ENCODE peak calls at places on chromosomes 3 and 15, in ten cellular contexts. B is prostate gland, L is Panc1, Z is GM23338, Y is HCT116, H is breast epithelium, J is H1, E is transverse colon, G is esophagus muscularis mucosa, I is sigmoid colon. S is an unnamed sample.

GRCh38 chr15:64134322-64134829 is 17.2 kb upstream of the SNX22 start:
- DNase-seq in B (no peak), L (no peak), Z (no peak), Y (no peak), H (peak), J (no peak), E (no peak), G (no peak), I (peak), S (peak)

GRCh38 chr15:27082526-27082925 is 111.5 kb downstream of the GABRG3 start:
- DNase-seq in B (no peak), L (no peak), Z (no peak), Y (no peak), H (no peak), J (no peak), E (no peak), G (peak), I (no peak), S (no peak)

GRCh38 chr15:65424683-65425082 is 1.9 kb upstream of the IGDCC4 start:
- DNase-seq in B (no peak), L (no peak), Z (no peak), Y (no peak), H (no peak), J (no peak), E (no peak), G (no peak), I (peak), S (no peak)

GRCh38 chr3:5769825-5770224 is 582.3 kb downstream of the EDEM1 start:
- DNase-seq in B (no peak), L (no peak), Z (no peak), Y (no peak), H (no peak), J (no peak), E (no peak), G (no peak), I (no peak), S (no peak)

GRCh38 chr15:93046120-93046519 is 42.9 kb downstream of the RGMA start:
- DNase-seq in B (no peak), L (no peak), Z (no peak), Y (no peak), H (no peak), J (no peak), E (no peak), G (no peak), I (no peak), S (no peak)

GRCh38 chr3:107525101-107525953 is 2.6 kb downstream of the BBX start:
- DNase-seq in B (peak), L (no peak), Z (peak), Y (no peak), H (peak), J (no peak), E (peak), G (no peak), I (peak), S (peak)

GRCh38 chr3:41026394-41027177 is 172.7 kb upstream of the CTNNB1 start:
- DNase-seq in B (no peak), L (no peak), Z (peak), Y (no peak), H (no peak), J (no peak), E (peak), G (no peak), I (peak), S (no peak)

GRCh38 chr15:72184165-72184811 is 13.3 kb downstream of the GRAMD2A start:
- DNase-seq in B (no peak), L (no peak), Z (peak), Y (peak), H (no peak), J (no peak), E (peak), G (no peak), I (no peak), S (no peak)

GRCh38 chr3:151584603-151585002 is 123.7 kb upstream of the IGSF10 start:
- DNase-seq in B (no peak), L (no peak), Z (peak), Y (no peak), H (no peak), J (no peak), E (no peak), G (no peak), I (no peak), S (peak)

GRCh38 chr3:165713479-165713878 is 123.7 kb downstream of the BCHE start:
- DNase-seq in B (no peak), L (no peak), Z (no peak), Y (no peak), H (no peak), J (no peak), E (no peak), G (no peak), I (no peak), S (no peak)

GRCh38 chr3:176375519-176375918 is 821.8 kb downstream of the TBL1XR1 start:
- DNase-seq in B (no peak), L (no peak), Z (peak), Y (no peak), H (no peak), J (no peak), E (no peak), G (no peak), I (no peak), S (no peak)

GRCh38 chr3:85004147-85004546 is 45.4 kb downstream of the CADM2 start:
- DNase-seq in B (no peak), L (no peak), Z (no peak), Y (no peak), H (no peak), J (no peak), E (no peak), G (no peak), I (no peak), S (no peak)

GRCh38 chr3:50519471-50520089 is 16.1 kb upstream of the CACNA2D2 start:
- DNase-seq in B (peak), L (peak), Z (peak), Y (peak), H (peak), J (peak), E (peak), G (no peak), I (no peak), S (peak)

GRCh38 chr3:55364426-55364825 is 122.7 kb downstream of the WNT5A start:
- DNase-seq in B (no peak), L (no peak), Z (no peak), Y (no peak), H (no peak), J (no peak), E (no peak), G (no peak), I (no peak), S (no peak)

GRCh38 chr3:43525376-43525775 is 96.4 kb downstream of the ANO10 start:
- DNase-seq in B (no peak), L (no peak), Z (no peak), Y (no peak), H (no peak), J (no peak), E (no peak), G (no peak), I (no peak), S (no peak)

GRCh38 chr3:159787794-159788205 is 200.8 kb upstream of the IL12A start:
- DNase-seq in B (no peak), L (no peak), Z (no peak), Y (no peak), H (no peak), J (no peak), E (peak), G (no peak), I (no peak), S (no peak)

GRCh38 chr3:172415323-172415722 is 32.9 kb downstream of the GHSR start:
- DNase-seq in B (no peak), L (no peak), Z (no peak), Y (no peak), H (no peak), J (no peak), E (no peak), G (no peak), I (no peak), S (no peak)

GRCh38 chr3:29759021-29759359 is 478.1 kb downstream of the RBMS3 start:
- DNase-seq in B (no peak), L (no peak), Z (no peak), Y (no peak), H (no peak), J (no peak), E (no peak), G (no peak), I (no peak), S (no peak)

GRCh38 chr3:53495518-53496501 is 1.4 kb downstream of the CACNA1D start:
- DNase-seq in B (no peak), L (no peak), Z (peak), Y (no peak), H (no peak), J (no peak), E (peak), G (no peak), I (peak), S (no peak)

GRCh38 chr15:35308802-35309201 is 223.7 kb upstream of the NANOGP8 start:
- DNase-seq in B (peak), L (no peak), Z (no peak), Y (no peak), H (no peak), J (no peak), E (peak), G (no peak), I (peak), S (no peak)

GRCh38 chr3:189355481-189356201 is 183.9 kb downstream of the TPRG1 start:
- DNase-seq in B (peak), L (no peak), Z (peak), Y (peak), H (no peak), J (no peak), E (peak), G (no peak), I (no peak), S (no peak)

GRCh38 chr15:77285057-77285456 is 134.8 kb downstream of the PEAK1 start:
- DNase-seq in B (no peak), L (no peak), Z (no peak), Y (no peak), H (no peak), J (no peak), E (no peak), G (no peak), I (no peak), S (no peak)

GRCh38 chr15:65211157-65211982 is at the start of gene CILP:
- DNase-seq in B (no peak), L (no peak), Z (no peak), Y (no peak), H (no peak), J (no peak), E (no peak), G (no peak), I (peak), S (no peak)

GRCh38 chr15:75671684-75672083 is 24.0 kb downstream of the SNX33 start:
- DNase-seq in B (no peak), L (no peak), Z (no peak), Y (no peak), H (no peak), J (no peak), E (no peak), G (no peak), I (no peak), S (no peak)

GRCh38 chr15:75674366-75674765 is 26.7 kb downstream of the SNX33 start:
- DNase-seq in B (no peak), L (no peak), Z (no peak), Y (no peak), H (no peak), J (no peak), E (no peak), G (no peak), I (no peak), S (no peak)

GRCh38 chr15:75672111-75672602 is 24.4 kb downstream of the SNX33 start:
- DNase-seq in B (no peak), L (no peak), Z (no peak), Y (no peak), H (no peak), J (no peak), E (no peak), G (no peak), I (no peak), S (no peak)

GRCh38 chr15:75673426-75674247 is 25.9 kb downstream of the SNX33 start:
- DNase-seq in B (no peak), L (no peak), Z (no peak), Y (no peak), H (no peak), J (no peak), E (peak), G (no peak), I (peak), S (no peak)

GRCh38 chr15:75672646-75673425 is 25.1 kb downstream of the SNX33 start:
- DNase-seq in B (no peak), L (no peak), Z (peak), Y (no peak), H (no peak), J (no peak), E (no peak), G (no peak), I (peak), S (no peak)
- TF ChIP-seq POLR2AphosphoS5 in B (peak), L (no peak), Z (no peak), Y (no peak), H (no peak), J (no peak), E (peak), G (peak), I (no peak), S (no peak)

GRCh38 chr15:50181206-50181982 is 602 bp upstream of the SLC27A2 start:
- DNase-seq in B (no peak), L (no peak), Z (peak), Y (no peak), H (no peak), J (no peak), E (no peak), G (no peak), I (no peak), S (no peak)
- H3K4me3 ChIP-seq in B (peak), L (peak), Z (peak), Y (peak), H (peak), J (peak), E (peak), G (peak), I (no peak), S (peak)

GRCh38 chr15:99704444-99704838 is 28.8 kb downstream of the LYSMD4 start:
- DNase-seq in B (peak), L (peak), Z (peak), Y (peak), H (no peak), J (no peak), E (no peak), G (no peak), I (no peak), S (peak)
- TF ChIP-seq CTCF in B (peak), L (peak), Z (peak), Y (peak), H (peak), J (peak), E (peak), G (peak), I (peak), S (peak)

GRCh38 chr3:194082596-194083220 is 53.2 kb upstream of the HES1 start:
- DNase-seq in B (no peak), L (no peak), Z (no peak), Y (no peak), H (no peak), J (no peak), E (no peak), G (no peak), I (peak), S (no peak)
- TF ChIP-seq POLR2AphosphoS5 in B (no peak), L (no peak), Z (no peak), Y (no peak), H (no peak), J (no peak), E (no peak), G (no peak), I (no peak), S (no peak)

GRCh38 chr3:177452487-177452886 is 255.2 kb upstream of the TBL1XR1 start:
- DNase-seq in B (no peak), L (no peak), Z (no peak), Y (no peak), H (no peak), J (no peak), E (no peak), G (no peak), I (no peak), S (no peak)
- H3K4me3 ChIP-seq in B (no peak), L (no peak), Z (no peak), Y (no peak), H (no peak), J (no peak), E (no peak), G (no peak), I (no peak), S (no peak)

DNA sequence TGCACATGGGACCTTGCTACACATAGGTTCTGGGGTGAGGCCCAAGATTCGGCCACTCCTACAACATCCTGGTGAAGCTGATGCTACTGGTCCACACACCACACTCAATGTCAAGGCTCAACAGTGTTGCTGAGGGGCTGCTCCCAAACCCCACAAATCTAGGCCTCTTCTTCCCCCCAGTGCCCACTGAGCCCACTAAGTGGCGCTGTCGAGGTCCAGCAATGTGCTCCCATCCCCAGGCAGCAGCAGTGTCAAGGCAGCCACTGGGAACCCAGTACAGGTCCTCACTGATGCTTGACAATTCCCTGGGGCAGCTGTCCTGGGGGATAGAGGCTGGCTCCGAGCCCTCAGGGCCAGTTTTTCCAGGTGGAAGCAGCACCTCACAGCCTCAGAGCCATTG is 21.5 kb downstream of the SCN5A start:
- DNase-seq in B (no peak), L (no peak), Z (peak), Y (no peak), H (no peak), J (no peak), E (no peak), G (no peak), I (no peak), S (no peak)
- TF ChIP-seq CTCF in B (no peak), L (no peak), Z (peak), Y (peak), H (no peak), J (peak), E (no peak), G (no peak), I (no peak), S (peak)

DNA sequence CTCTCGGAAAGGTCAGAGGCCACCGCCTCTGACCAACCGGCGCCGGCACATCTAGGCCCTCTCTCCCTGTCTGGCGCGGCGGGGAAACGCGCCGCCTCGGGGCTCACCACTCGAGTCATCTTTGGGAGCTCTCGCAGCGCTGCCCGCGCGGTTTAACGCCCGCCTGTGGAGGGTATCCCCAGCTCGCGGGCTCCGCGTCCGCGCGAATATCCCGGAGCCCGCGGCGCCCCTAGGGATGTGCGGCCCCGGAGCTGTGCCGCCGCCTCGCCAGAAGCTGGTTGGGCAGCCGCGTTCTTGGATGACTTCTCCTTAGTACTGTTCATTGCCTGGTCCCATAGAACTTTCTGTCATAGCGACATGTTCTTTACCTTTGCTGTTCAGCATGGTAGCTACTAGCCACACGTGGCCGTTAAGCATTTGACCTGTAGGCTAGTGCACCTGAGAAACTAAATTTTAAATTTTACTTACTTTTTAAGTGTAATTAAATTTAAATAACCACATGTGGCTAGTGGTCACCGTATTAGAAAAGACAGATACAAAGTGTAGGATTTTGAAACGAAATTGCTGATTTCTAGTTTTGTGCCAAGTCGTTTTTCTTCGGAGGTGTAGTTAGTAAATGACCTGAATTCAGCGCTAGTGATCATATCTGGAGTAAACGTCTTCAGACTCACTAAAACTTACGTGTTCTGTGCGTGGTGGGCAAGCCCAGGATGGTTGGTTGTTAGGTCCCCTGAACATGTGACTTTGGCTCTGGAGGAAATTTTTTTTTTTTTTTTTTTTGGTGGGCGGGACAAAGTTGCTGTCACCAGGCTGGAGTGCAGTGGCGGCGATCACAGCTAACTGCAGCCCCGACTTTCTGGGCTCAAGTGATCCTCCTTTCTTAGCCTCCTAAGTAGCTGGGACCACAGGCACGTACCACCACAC is 835 bp downstream of the ARIH2 start:
- DNase-seq in B (peak), L (peak), Z (peak), Y (peak), H (no peak), J (no peak), E (peak), G (peak), I (no peak), S (peak)
- TF ChIP-seq POLR2AphosphoS5 in B (no peak), L (no peak), Z (no peak), Y (no peak), H (no peak), J (no peak), E (no peak), G (no peak), I (no peak), S (peak)

DNA sequence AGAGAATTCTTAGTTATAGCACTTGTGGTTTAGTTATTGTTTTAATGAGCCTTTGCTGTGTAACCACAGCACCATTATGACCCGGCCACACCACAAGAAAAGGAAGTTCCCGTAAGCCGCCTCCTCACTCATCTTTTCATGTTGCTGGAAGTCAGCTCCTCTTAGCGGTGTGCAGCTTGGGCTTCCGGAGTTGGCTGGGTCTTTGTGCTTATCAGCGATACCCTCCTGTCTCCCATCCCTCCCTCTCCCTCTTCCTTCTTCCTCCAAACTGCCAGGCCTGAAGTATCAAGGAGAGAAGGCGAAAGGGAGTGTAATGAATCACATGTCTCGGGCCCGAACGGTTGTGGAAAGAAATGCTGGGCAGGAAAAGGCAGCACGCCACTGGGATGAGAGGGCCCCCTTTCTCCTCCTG is 353.5 kb downstream of the MCTP2 start:
- DNase-seq in B (no peak), L (no peak), Z (no peak), Y (no peak), H (no peak), J (no peak), E (no peak), G (no peak), I (no peak), S (peak)
- H3K4me3 ChIP-seq in B (no peak), L (no peak), Z (no peak), Y (no peak), H (no peak), J (no peak), E (no peak), G (no peak), I (no peak), S (no peak)